ENCODE peak calls at places on chromosomes 7 and 10, in nine cellular contexts. V, X, T, L, D, G, A, S and U are unnamed samples.

GRCh38 chr10:22849077-22849810 is 78.6 kb upstream of the ARMC3 start:
- DNase-seq in D (peak), A (peak), V (peak), X (peak), G (peak), T (peak), L (no peak), S (no peak), U (no peak)

GRCh38 chr7:5656233-5656632 is 125.2 kb downstream of the RNF216 start:
- DNase-seq in A (no peak), D (no peak), S (no peak), G (no peak), V (no peak), X (no peak), T (no peak), L (no peak), U (no peak)

GRCh38 chr7:27723086-27723485 is 16.9 kb upstream of the TAX1BP1 start:
- DNase-seq in S (no peak), G (peak), T (no peak), A (no peak), L (no peak), X (no peak), V (no peak), D (no peak), U (no peak)

GRCh38 chr10:113091921-113092320 is 141.9 kb downstream of the TCF7L2 start:
- DNase-seq in X (no peak), V (no peak), A (no peak), D (no peak), T (no peak), L (no peak), G (no peak), S (no peak), U (no peak)

GRCh38 chr10:89416465-89416864 is 2.1 kb downstream of the IFIT5 start:
- DNase-seq in L (no peak), T (no peak), X (no peak), A (no peak), S (no peak), D (no peak), G (no peak), V (no peak), U (no peak)

GRCh38 chr10:113431807-113432206 is 121.0 kb upstream of the HABP2 start:
- DNase-seq in A (no peak), S (no peak), X (no peak), L (no peak), V (no peak), T (no peak), G (no peak), D (no peak), U (no peak)

GRCh38 chr7:87507446-87507845 is 32.0 kb upstream of the ABCB4 start:
- DNase-seq in D (no peak), G (no peak), S (no peak), L (no peak), X (no peak), V (no peak), A (no peak), T (no peak), U (no peak)

GRCh38 chr7:112076309-112076708 is 129.9 kb downstream of the DOCK4 start:
- DNase-seq in V (no peak), S (no peak), A (peak), D (no peak), G (no peak), X (no peak), T (no peak), L (no peak), U (no peak)

GRCh38 chr7:151792671-151793070 is 84.2 kb downstream of the PRKAG2 start:
- DNase-seq in S (no peak), V (no peak), L (no peak), A (no peak), X (no peak), T (no peak), D (no peak), G (no peak), U (no peak)

GRCh38 chr10:75395171-75395954 is 6.2 kb downstream of the ZNF503 start:
- DNase-seq in S (no peak), D (peak), V (no peak), A (peak), G (peak), L (no peak), X (no peak), T (peak), U (no peak)
- TF ChIP-seq CTCF in S (peak), D (no peak), V (peak), A (peak), G (peak), L (peak), X (peak), T (peak), U (peak)

DNA sequence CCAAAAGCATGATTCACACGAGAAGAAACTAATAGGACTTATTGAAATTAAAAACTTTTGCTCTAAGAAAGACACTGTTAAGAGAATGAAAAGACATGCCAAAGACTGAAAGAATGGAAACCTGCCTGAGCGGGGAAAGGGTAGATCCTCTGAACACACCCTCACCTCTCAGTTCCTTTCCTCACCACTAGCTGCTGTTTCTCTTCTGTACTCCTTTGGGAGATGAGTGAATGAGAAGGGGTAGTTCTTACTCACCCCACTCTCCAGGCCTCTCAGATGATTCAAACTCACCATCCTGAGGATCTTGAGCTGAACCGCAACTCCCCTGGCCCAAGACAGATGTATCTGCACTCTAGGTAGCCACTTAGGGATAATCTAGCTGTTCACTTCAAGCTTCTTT is 41.9 kb downstream of the IQUB start:
- DNase-seq in G (no peak), S (no peak), X (no peak), T (no peak), V (no peak), L (peak), A (no peak), D (peak), U (no peak)
- TF ChIP-seq CTCF in G (no peak), S (no peak), X (no peak), T (no peak), V (no peak), L (no peak), A (peak), D (no peak), U (no peak)

DNA sequence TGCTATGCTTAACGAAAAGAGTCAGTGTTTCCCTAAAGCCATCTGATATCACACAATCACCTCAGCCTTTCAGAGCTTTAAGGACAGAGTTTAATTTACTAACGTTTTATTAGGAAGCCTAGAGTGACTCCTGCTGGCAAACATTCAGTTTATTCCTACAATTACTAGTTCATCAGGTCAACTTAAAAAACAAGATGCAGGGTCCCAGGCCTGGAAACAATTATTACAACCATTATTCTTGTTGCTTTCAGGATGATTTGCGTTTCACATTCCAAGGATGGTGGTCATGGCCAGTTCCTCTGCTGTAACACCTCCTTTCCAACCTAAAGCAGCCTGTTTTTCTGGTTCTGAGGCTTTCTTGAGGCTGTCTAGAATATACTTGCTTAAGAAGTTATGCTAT is 1.5 kb upstream of the FAM53B start:
- DNase-seq in L (peak), X (no peak), G (peak), A (peak), S (peak), V (no peak), T (no peak), D (peak), U (no peak)
- TF ChIP-seq CTCF in L (peak), X (peak), G (peak), A (peak), S (peak), V (peak), T (peak), D (peak), U (peak)

GRCh38 chr7:115297651-115298050 is 375.8 kb downstream of the MDFIC start:
- DNase-seq in L (no peak), X (no peak), V (peak), A (peak), S (no peak), T (no peak), D (peak), G (peak), U (no peak)
- TF ChIP-seq CTCF in L (no peak), X (no peak), V (no peak), A (no peak), S (no peak), T (no peak), D (no peak), G (no peak), U (no peak)

GRCh38 chr7:132394283-132395003 is 181.8 kb downstream of the PLXNA4 start:
- DNase-seq in L (peak), X (no peak), D (peak), V (no peak), G (no peak), T (no peak), S (peak), A (peak), U (no peak)
- TF ChIP-seq CTCF in L (peak), X (no peak), D (peak), V (no peak), G (no peak), T (no peak), S (peak), A (peak), U (peak)

DNA sequence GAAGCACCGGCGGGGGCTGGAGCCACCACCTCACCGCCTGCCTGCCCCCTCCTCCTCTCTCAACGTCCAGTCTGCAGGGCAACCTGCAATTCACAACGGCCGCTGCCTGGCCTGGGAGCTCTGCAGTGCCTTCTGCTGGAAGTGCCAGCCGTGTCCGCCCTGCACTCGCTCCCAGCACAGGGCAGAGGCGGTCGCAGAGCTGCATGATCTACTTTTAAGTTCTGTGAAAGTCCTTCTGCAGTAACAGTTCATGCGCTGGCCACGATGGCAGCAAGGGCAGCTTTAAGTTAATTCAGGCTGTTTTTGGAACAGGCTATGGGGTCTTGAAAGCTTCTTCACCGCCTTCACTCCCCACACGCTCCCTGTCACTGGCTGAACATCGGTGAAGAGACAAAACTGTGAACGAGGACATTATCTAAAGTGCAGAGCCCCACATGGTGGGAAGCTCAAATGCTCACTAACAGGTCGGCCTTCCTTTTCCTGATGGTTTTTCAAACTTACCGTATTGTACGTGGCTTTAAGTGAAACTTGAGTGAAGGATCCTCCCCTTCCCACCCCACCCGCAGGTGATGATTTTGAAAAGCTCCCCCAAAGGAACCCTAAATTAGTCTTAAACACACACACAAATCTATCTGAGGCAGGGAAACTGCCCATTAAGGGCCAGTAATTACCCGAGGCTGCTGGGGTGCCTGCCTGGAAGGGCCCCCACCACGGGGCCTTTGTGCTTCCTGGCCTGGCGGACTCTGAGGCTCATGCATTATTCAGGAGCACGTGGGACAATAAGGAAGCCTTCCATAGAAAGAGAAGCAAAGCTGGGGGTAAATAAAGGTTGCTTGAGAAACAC is 504.3 kb downstream of the DNAJB6 start:
- DNase-seq in A (no peak), G (no peak), T (no peak), V (no peak), S (no peak), D (no peak), X (no peak), L (no peak), U (no peak)
- TF ChIP-seq CTCF in A (no peak), G (no peak), T (no peak), V (no peak), S (no peak), D (no peak), X (no peak), L (no peak), U (no peak)

DNA sequence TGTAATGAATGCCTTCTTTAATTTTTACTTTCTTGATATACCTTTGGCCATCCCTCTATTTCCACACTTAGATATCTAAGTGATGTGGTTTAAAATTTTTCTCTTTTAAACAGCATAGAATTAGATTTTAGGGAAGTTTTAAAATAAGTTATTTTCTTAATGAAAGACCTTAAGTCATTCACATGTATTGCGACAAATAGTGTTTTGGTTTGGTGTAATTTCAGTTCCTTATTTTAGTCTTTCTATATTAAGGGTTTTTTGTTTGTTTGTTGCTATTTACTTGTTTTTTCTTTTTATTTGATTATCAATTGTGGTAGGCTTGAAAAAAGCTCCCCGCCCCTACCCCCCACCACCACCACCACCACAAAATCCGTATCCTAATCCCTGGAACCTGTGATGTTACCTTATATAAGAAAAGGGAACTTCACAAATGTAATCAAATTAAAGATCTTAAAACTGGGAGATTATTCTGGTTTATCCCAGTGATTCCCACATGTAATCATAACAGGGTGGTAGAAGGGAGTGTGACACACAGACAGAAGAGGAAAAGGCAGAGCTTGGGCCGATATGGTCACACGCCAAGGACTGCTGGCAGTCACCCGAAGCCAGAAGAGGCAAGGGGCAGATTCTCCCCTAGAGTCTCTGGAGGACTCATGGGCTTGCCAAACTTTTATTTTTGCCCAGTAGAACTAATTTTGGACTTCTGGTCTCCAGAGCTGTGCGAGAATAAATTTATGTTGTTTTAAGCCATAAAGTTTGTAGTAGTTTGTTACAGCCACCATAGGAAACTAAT is 149.7 kb downstream of the NPSR1 start:
- DNase-seq in G (no peak), D (no peak), S (no peak), X (no peak), L (no peak), V (no peak), T (no peak), A (no peak), U (no peak)
- TF ChIP-seq CTCF in G (no peak), D (no peak), S (no peak), X (no peak), L (no peak), V (no peak), T (no peak), A (no peak), U (no peak)

GRCh38 chr7:129169705-129170319 is 18.6 kb upstream of the SMO start:
- DNase-seq in D (no peak), G (no peak), X (peak), A (no peak), L (peak), S (no peak), V (no peak), T (no peak), U (no peak)
- TF ChIP-seq CTCF in D (no peak), G (no peak), X (no peak), A (no peak), L (no peak), S (no peak), V (no peak), T (no peak), U (no peak)